ENCODE peak calls at places on chromosomes 5 and 9, in ten cellular contexts. V is adrenal gland; S is heart left ventricle; T is lower lobe of right lung; O is heart right ventricle; J is colonic mucosa; G is effector memory CD4-positive, alpha-beta T cell; K is CD4-positive, alpha-beta T cell; W is tibial artery; M is hepatocyte. H is an unnamed sample. For H3K9me3, the result is how much of the 10 kb centered on the place peaks cover.

GRCh38 chr5:25327173-25327572 is 682.4 kb upstream of the CDH10 start:
- DNase-seq in V (no peak), S (no peak), T (no peak), O (no peak), J (no peak), G (no peak), K (no peak), W (no peak), M (no peak), H (no peak)

GRCh38 chr9:89497181-89497963 is 541 bp downstream of the SEMA4D start:
- DNase-seq in V (peak), S (no peak), T (peak), O (no peak), J (peak), G (no peak), K (no peak), W (no peak), M (peak), H (no peak)

GRCh38 chr9:114448706-114449105 is 56.6 kb downstream of the WHRN start:
- DNase-seq in V (no peak), S (no peak), T (no peak), O (no peak), J (no peak), G (no peak), K (no peak), W (no peak), M (no peak), H (no peak)

GRCh38 chr9:136501686-136502085 is 18.8 kb upstream of the SEC16A start:
- DNase-seq in V (no peak), S (no peak), T (no peak), O (no peak), J (no peak), G (no peak), K (no peak), W (no peak), M (no peak), H (no peak)

GRCh38 chr5:64506567-64507321 is 929 bp downstream of the RGS7BP start:
- DNase-seq in V (peak), S (no peak), T (peak), O (no peak), J (no peak), G (no peak), K (no peak), W (no peak), M (no peak), H (no peak)

GRCh38 chr5:68252678-68253520 is 37.3 kb downstream of the PIK3R1 start:
- DNase-seq in V (peak), S (peak), T (no peak), O (no peak), J (peak), G (no peak), K (peak), W (peak), M (peak), H (no peak)

GRCh38 chr9:82961504-82962125 is 101.3 kb downstream of the RASEF start:
- DNase-seq in V (peak), S (peak), T (peak), O (peak), J (peak), G (no peak), K (peak), W (peak), M (peak), H (no peak)

GRCh38 chr5:154276932-154277331 is 86.4 kb downstream of the GALNT10 start:
- DNase-seq in V (peak), S (peak), T (no peak), O (peak), J (peak), G (no peak), K (no peak), W (peak), M (peak), H (no peak)

GRCh38 chr5:158489207-158489532 is 610.5 kb downstream of the EBF1 start:
- DNase-seq in V (no peak), S (no peak), T (no peak), O (no peak), J (no peak), G (no peak), K (no peak), W (no peak), M (no peak), H (no peak)

GRCh38 chr9:131642496-131643083 is 97.3 kb downstream of the PRRT1B start:
- DNase-seq in V (no peak), S (no peak), T (no peak), O (no peak), J (peak), G (no peak), K (no peak), W (no peak), M (no peak), H (no peak)

GRCh38 chr5:146390469-146390868 is 51.8 kb downstream of the POU4F3 start:
- DNase-seq in V (no peak), S (no peak), T (no peak), O (no peak), J (no peak), G (no peak), K (no peak), W (no peak), M (no peak), H (no peak)

GRCh38 chr9:76630916-76631315 is 133.3 kb upstream of the PCA3 start:
- DNase-seq in V (no peak), S (no peak), T (no peak), O (no peak), J (no peak), G (no peak), K (no peak), W (no peak), M (no peak), H (no peak)

GRCh38 chr9:118360036-118360435 is 655.8 kb downstream of the TLR4 start:
- DNase-seq in V (no peak), S (no peak), T (no peak), O (no peak), J (no peak), G (no peak), K (no peak), W (no peak), M (no peak), H (no peak)

GRCh38 chr9:19901586-19901985 is 112.7 kb upstream of the SLC24A2 start:
- DNase-seq in V (no peak), S (no peak), T (no peak), O (no peak), J (no peak), G (no peak), K (no peak), W (no peak), M (no peak), H (no peak)

GRCh38 chr5:165508286-165508685 is 2002.9 kb downstream of the MAT2B start:
- DNase-seq in V (no peak), S (no peak), T (no peak), O (no peak), J (no peak), G (no peak), K (no peak), W (no peak), M (no peak), H (no peak)

GRCh38 chr5:165508861-165509260 is 2003.4 kb downstream of the MAT2B start:
- DNase-seq in V (no peak), S (no peak), T (no peak), O (no peak), J (no peak), G (no peak), K (no peak), W (no peak), M (no peak), H (no peak)

GRCh38 chr5:165502893-165503696 is 1997.7 kb downstream of the MAT2B start:
- DNase-seq in V (no peak), S (no peak), T (no peak), O (no peak), J (no peak), G (no peak), K (no peak), W (no peak), M (no peak), H (no peak)

GRCh38 chr5:165504716-165505115 is 1999.3 kb downstream of the MAT2B start:
- DNase-seq in V (no peak), S (no peak), T (no peak), O (no peak), J (no peak), G (no peak), K (no peak), W (no peak), M (no peak), H (no peak)
- H3K9me3 ChIP-seq in V (under half), S (under half), T (under half), O (under half), J (under half), G (under half), K (under half), W (under half), M (under half), H (under half)

DNA sequence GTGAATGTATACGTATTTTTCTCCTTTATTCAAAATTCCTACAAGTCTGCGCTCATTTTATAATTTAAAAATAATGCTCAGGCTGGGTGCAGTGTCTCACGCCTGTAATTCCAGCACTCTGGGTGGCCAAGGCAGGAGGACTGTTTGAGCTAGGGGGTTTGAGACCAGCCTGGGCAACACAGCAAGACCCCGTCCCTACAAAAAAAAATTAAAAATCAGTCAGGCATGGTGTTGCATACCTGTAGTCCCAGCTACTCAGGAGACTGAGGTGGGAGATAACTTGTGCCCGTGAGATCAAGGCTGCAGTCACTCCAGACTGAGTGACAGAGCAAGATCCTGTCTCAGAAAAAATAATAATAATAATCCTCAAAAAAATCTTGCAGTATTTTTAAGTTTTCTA is 7.8 kb downstream of the UIMC1 start:
- DNase-seq in V (no peak), S (no peak), T (no peak), O (no peak), J (no peak), G (no peak), K (no peak), W (no peak), M (no peak), H (no peak)
- H3K9me3 ChIP-seq in V (under half), S (under half), T (under half), O (under half), J (under half), G (under half), K (under half), W (under half), M (under half), H (under half)

GRCh38 chr9:138083873-138084272 is 206.3 kb downstream of the CACNA1B start:
- DNase-seq in V (no peak), S (no peak), T (peak), O (no peak), J (no peak), G (no peak), K (no peak), W (no peak), M (no peak), H (no peak)

GRCh38 chr9:138082918-138083636 is 205.5 kb downstream of the CACNA1B start:
- DNase-seq in V (no peak), S (peak), T (peak), O (no peak), J (no peak), G (no peak), K (no peak), W (no peak), M (no peak), H (no peak)

GRCh38 chr9:138077898-138078540 is 200.4 kb downstream of the CACNA1B start:
- DNase-seq in V (no peak), S (no peak), T (no peak), O (no peak), J (no peak), G (no peak), K (no peak), W (no peak), M (no peak), H (no peak)

GRCh38 chr9:138078846-138079245 is 201.3 kb downstream of the CACNA1B start:
- DNase-seq in V (no peak), S (no peak), T (no peak), O (no peak), J (no peak), G (no peak), K (no peak), W (no peak), M (no peak), H (no peak)

GRCh38 chr9:138080979-138081378 is 203.4 kb downstream of the CACNA1B start:
- DNase-seq in V (no peak), S (peak), T (peak), O (no peak), J (no peak), G (no peak), K (no peak), W (no peak), M (no peak), H (no peak)
- H3K9me3 ChIP-seq in V (under half), S (under half), T (under half), O (under half), J (under half), G (under half), K (under half), W (under half), M (under half), H (under half)

GRCh38 chr5:138775034-138775433 is 21.8 kb downstream of the CTNNA1 start:
- DNase-seq in V (no peak), S (no peak), T (no peak), O (no peak), J (no peak), G (no peak), K (no peak), W (no peak), M (no peak), H (no peak)
- H3K9me3 ChIP-seq in V (under half), S (under half), T (under half), O (under half), J (under half), G (under half), K (under half), W (under half), M (under half), H (under half)

GRCh38 chr9:40914772-40915659 is 213.5 kb downstream of the FOXD4L6 start:
- DNase-seq in V (no peak), S (no peak), T (no peak), O (no peak), J (no peak), G (no peak), K (no peak), W (no peak), M (no peak), H (no peak)
- H3K9me3 ChIP-seq in V (under half), S (under half), T (half or more), O (half or more), J (under half), G (half or more), K (half or more), W (under half), M (under half), H (half or more)

GRCh38 chr5:166493042-166493441 is 1798.4 kb upstream of the WWC1 start:
- DNase-seq in V (no peak), S (no peak), T (no peak), O (no peak), J (no peak), G (no peak), K (no peak), W (no peak), M (no peak), H (no peak)

GRCh38 chr5:166488560-166488959 is 1802.9 kb upstream of the WWC1 start:
- DNase-seq in V (no peak), S (no peak), T (no peak), O (no peak), J (no peak), G (no peak), K (no peak), W (no peak), M (no peak), H (no peak)

GRCh38 chr5:166497705-166498104 is 1793.7 kb upstream of the WWC1 start:
- DNase-seq in V (no peak), S (no peak), T (no peak), O (no peak), J (no peak), G (no peak), K (no peak), W (no peak), M (no peak), H (no peak)

GRCh38 chr5:166493627-166494026 is 1797.8 kb upstream of the WWC1 start:
- DNase-seq in V (no peak), S (no peak), T (no peak), O (no peak), J (no peak), G (no peak), K (no peak), W (no peak), M (peak), H (no peak)
- H3K9me3 ChIP-seq in V (under half), S (under half), T (under half), O (under half), J (under half), G (under half), K (under half), W (under half), M (under half), H (under half)

GRCh38 chr5:145160679-145161078 is 674.5 kb downstream of the PRELID2 start:
- DNase-seq in V (no peak), S (no peak), T (no peak), O (no peak), J (no peak), G (no peak), K (no peak), W (no peak), M (no peak), H (no peak)

GRCh38 chr5:145161384-145161783 is 673.8 kb downstream of the PRELID2 start:
- DNase-seq in V (no peak), S (no peak), T (no peak), O (no peak), J (no peak), G (no peak), K (no peak), W (no peak), M (no peak), H (no peak)

GRCh38 chr5:145162641-145163040 is 672.5 kb downstream of the PRELID2 start:
- DNase-seq in V (no peak), S (no peak), T (no peak), O (no peak), J (no peak), G (no peak), K (no peak), W (no peak), M (peak), H (no peak)

GRCh38 chr5:145166173-145166572 is 669.0 kb downstream of the PRELID2 start:
- DNase-seq in V (no peak), S (no peak), T (no peak), O (no peak), J (no peak), G (no peak), K (no peak), W (no peak), M (no peak), H (no peak)
- H3K9me3 ChIP-seq in V (under half), S (under half), T (under half), O (under half), J (under half), G (under half), K (under half), W (under half), M (under half), H (under half)

GRCh38 chr5:60346391-60346790 is 353.6 kb downstream of the DEPDC1B start:
- DNase-seq in V (no peak), S (no peak), T (no peak), O (no peak), J (no peak), G (no peak), K (no peak), W (no peak), M (no peak), H (no peak)

GRCh38 chr5:60340965-60341471 is 358.9 kb downstream of the DEPDC1B start:
- DNase-seq in V (no peak), S (no peak), T (no peak), O (peak), J (no peak), G (no peak), K (no peak), W (no peak), M (no peak), H (no peak)

GRCh38 chr5:60339691-60340191 is 360.2 kb downstream of the DEPDC1B start:
- DNase-seq in V (no peak), S (peak), T (no peak), O (no peak), J (no peak), G (no peak), K (no peak), W (peak), M (no peak), H (no peak)

GRCh38 chr5:60340326-60340725 is 359.6 kb downstream of the DEPDC1B start:
- DNase-seq in V (no peak), S (no peak), T (no peak), O (no peak), J (no peak), G (no peak), K (no peak), W (no peak), M (no peak), H (no peak)

GRCh38 chr5:60343102-60343501 is 356.9 kb downstream of the DEPDC1B start:
- DNase-seq in V (no peak), S (no peak), T (no peak), O (no peak), J (no peak), G (no peak), K (no peak), W (no peak), M (no peak), H (no peak)
- H3K9me3 ChIP-seq in V (under half), S (under half), T (under half), O (under half), J (under half), G (under half), K (under half), W (under half), M (under half), H (under half)

GRCh38 chr9:137943655-137944054 is 66.1 kb downstream of the CACNA1B start:
- DNase-seq in V (no peak), S (no peak), T (no peak), O (no peak), J (no peak), G (no peak), K (no peak), W (no peak), M (no peak), H (no peak)

GRCh38 chr9:137949260-137949659 is 71.7 kb downstream of the CACNA1B start:
- DNase-seq in V (no peak), S (no peak), T (no peak), O (no peak), J (no peak), G (no peak), K (no peak), W (no peak), M (no peak), H (no peak)

GRCh38 chr9:137947012-137947411 is 69.4 kb downstream of the CACNA1B start:
- DNase-seq in V (no peak), S (no peak), T (no peak), O (no peak), J (no peak), G (no peak), K (no peak), W (no peak), M (no peak), H (no peak)

GRCh38 chr9:137948642-137949041 is 71.1 kb downstream of the CACNA1B start:
- DNase-seq in V (no peak), S (no peak), T (no peak), O (no peak), J (no peak), G (no peak), K (no peak), W (no peak), M (no peak), H (no peak)

GRCh38 chr9:137945581-137945980 is 68.0 kb downstream of the CACNA1B start:
- DNase-seq in V (no peak), S (no peak), T (no peak), O (no peak), J (no peak), G (no peak), K (no peak), W (no peak), M (no peak), H (no peak)
- H3K9me3 ChIP-seq in V (under half), S (under half), T (under half), O (under half), J (under half), G (under half), K (under half), W (under half), M (under half), H (under half)